ENCODE peak calls at places on chromosomes 5 and 9, in seven cellular contexts. Z, Y, A, O, K, V and D are unnamed samples.

GRCh38 chr9:101307524-101308213 is 77.1 kb downstream of the BAAT start:
- DNase-seq in Z (no peak), Y (no peak), A (peak; percentile 74), O (no peak), K (no peak), V (no peak), D (no peak)

GRCh38 chr5:109482748-109483147 is 73.0 kb upstream of the PJA2 start:
- DNase-seq in Z (no peak), Y (no peak), A (no peak), O (no peak), K (no peak), V (no peak), D (no peak)

GRCh38 chr5:119383008-119383407 is 27.2 kb downstream of the TNFAIP8 start:
- DNase-seq in Z (no peak), Y (no peak), A (no peak), O (no peak), K (no peak), V (no peak), D (no peak)

GRCh38 chr5:103511554-103511885 is 51.1 kb downstream of the NUDT12 start:
- DNase-seq in Z (no peak), Y (no peak), A (peak; percentile 32), O (no peak), K (no peak), V (no peak), D (peak; percentile 7)

GRCh38 chr5:50666261-50667078 is at the start of gene PARP8:
- DNase-seq in Z (peak; percentile 36), Y (peak; percentile 54), A (peak; percentile 35), O (no peak), K (peak; percentile 65), V (no peak), D (no peak)

GRCh38 chr5:55418994-55419991 is 111.5 kb downstream of the MTREX start:
- DNase-seq in Z (peak; percentile 53), Y (no peak), A (no peak), O (no peak), K (no peak), V (no peak), D (no peak)

GRCh38 chr5:154858972-154859950 is 834 bp downstream of the CNOT8 start:
- DNase-seq in Z (no peak), Y (peak; percentile 47), A (peak; percentile 12), O (no peak), K (no peak), V (no peak), D (no peak)

GRCh38 chr9:110189001-110189400 is 19.0 kb downstream of the C9orf152 start:
- DNase-seq in Z (no peak), Y (no peak), A (no peak), O (no peak), K (no peak), V (no peak), D (no peak)

GRCh38 chr5:54902817-54903473 is 82.4 kb downstream of the ESM1 start:
- DNase-seq in Z (no peak), Y (no peak), A (peak; percentile 35), O (no peak), K (no peak), V (peak; percentile 69), D (no peak)

GRCh38 chr5:149773245-149774095 is 43.4 kb downstream of the PPARGC1B start:
- DNase-seq in Z (no peak), Y (no peak), A (no peak), O (no peak), K (no peak), V (no peak), D (no peak)

GRCh38 chr5:157324237-157324636 is 58.3 kb downstream of the CYFIP2 start:
- DNase-seq in Z (no peak), Y (no peak), A (no peak), O (no peak), K (no peak), V (no peak), D (no peak)

GRCh38 chr9:37908698-37909186 is 4.8 kb upstream of the SLC25A51 start:
- DNase-seq in Z (peak; percentile 36), Y (no peak), A (peak; percentile 64), O (no peak), K (no peak), V (no peak), D (no peak)